ENCODE peak calls at places on chromosomes 11 and 22, in eight cellular contexts. J is left ventricle myocardium inferior, P is endothelial cell of umbilical vein, W is fibroblast of lung, Q is SK-N-SH, V is right atrium auricular region, G is stomach, L is A549. N is an unnamed sample. For H3K4me1, the result is how much of the 10 kb centered on the place peaks cover.

GRCh38 chr22:49628351-49629023 is 199.2 kb downstream of the BRD1 start:
- DNase-seq in J (no peak), P (no peak), W (no peak), Q (no peak), V (no peak), G (no peak), L (no peak), N (no peak)

GRCh38 chr11:33135768-33136443 is 25.4 kb downstream of the CSTF3 start:
- DNase-seq in J (no peak), P (no peak), W (no peak), Q (no peak), V (no peak), G (no peak), L (no peak), N (no peak)

GRCh38 chr11:35326266-35326879 is 93.0 kb downstream of the SLC1A2 start:
- DNase-seq in J (no peak), P (no peak), W (no peak), Q (no peak), V (no peak), G (no peak), L (no peak), N (no peak)

GRCh38 chr11:63906585-63906984 is 10.4 kb downstream of the RCOR2 start:
- DNase-seq in J (no peak), P (no peak), W (no peak), Q (peak), V (no peak), G (peak), L (no peak), N (no peak)

GRCh38 chr11:78469905-78470304 is 52.3 kb upstream of the GAB2 start:
- DNase-seq in J (no peak), P (peak), W (no peak), Q (no peak), V (no peak), G (no peak), L (no peak), N (no peak)

GRCh38 chr11:3613998-3614741 is 27.6 kb downstream of the ART5 start:
- DNase-seq in J (no peak), P (no peak), W (no peak), Q (no peak), V (no peak), G (no peak), L (no peak), N (peak)

GRCh38 chr11:62472063-62472884 is 53.4 kb downstream of the SCGB1A1 start:
- DNase-seq in J (no peak), P (no peak), W (peak), Q (peak), V (no peak), G (no peak), L (peak), N (no peak)

GRCh38 chr11:270451-271208 is 7.6 kb upstream of the NLRP6 start:
- DNase-seq in J (no peak), P (no peak), W (no peak), Q (no peak), V (no peak), G (no peak), L (no peak), N (no peak)

GRCh38 chr11:117997436-117998200 is 11.4 kb downstream of the IL10RA start:
- DNase-seq in J (no peak), P (no peak), W (no peak), Q (no peak), V (no peak), G (no peak), L (no peak), N (no peak)

GRCh38 chr11:64751136-64751535 is 7.2 kb upstream of the RASGRP2 start:
- DNase-seq in J (no peak), P (no peak), W (no peak), Q (no peak), V (no peak), G (no peak), L (no peak), N (no peak)

GRCh38 chr11:117832511-117832910 is 8.0 kb upstream of the FXYD2 start:
- DNase-seq in J (no peak), P (no peak), W (no peak), Q (no peak), V (no peak), G (peak), L (no peak), N (no peak)

GRCh38 chr22:46673677-46674236 is 53.6 kb downstream of the GRAMD4 start:
- DNase-seq in J (no peak), P (no peak), W (no peak), Q (no peak), V (no peak), G (no peak), L (no peak), N (no peak)

GRCh38 chr11:45900916-45901617 is 6.0 kb downstream of the FREY1 start:
- DNase-seq in J (no peak), P (no peak), W (no peak), Q (peak), V (no peak), G (no peak), L (no peak), N (no peak)

GRCh38 chr11:1873048-1873812 is 18.5 kb downstream of the PRR33 start:
- DNase-seq in J (peak), P (no peak), W (peak), Q (peak), V (no peak), G (no peak), L (peak), N (peak)

GRCh38 chr11:75440960-75441803 is 8.2 kb upstream of the KLHL35 start:
- DNase-seq in J (no peak), P (no peak), W (no peak), Q (no peak), V (no peak), G (no peak), L (no peak), N (no peak)

GRCh38 chr11:132125855-132126841 is 755.7 kb downstream of the NTM start:
- DNase-seq in J (no peak), P (peak), W (peak), Q (peak), V (no peak), G (no peak), L (no peak), N (peak)

GRCh38 chr11:106988151-106988806 is 30.0 kb downstream of the GUCY1A2 start:
- DNase-seq in J (no peak), P (no peak), W (peak), Q (no peak), V (no peak), G (no peak), L (no peak), N (no peak)

GRCh38 chr11:60563553-60564235 is 48.5 kb downstream of the MS4A13 start:
- DNase-seq in J (no peak), P (no peak), W (no peak), Q (no peak), V (no peak), G (no peak), L (peak), N (no peak)

GRCh38 chr22:38176170-38176741 is 5.4 kb downstream of the PLA2G6 start:
- DNase-seq in J (peak), P (peak), W (peak), Q (no peak), V (peak), G (peak), L (no peak), N (peak)

GRCh38 chr11:113401718-113402117 is 14.1 kb downstream of the ANKK1 start:
- DNase-seq in J (peak), P (peak), W (no peak), Q (peak), V (peak), G (peak), L (peak), N (peak)

GRCh38 chr11:111086058-111086457 is 159.5 kb upstream of the POU2AF2 start:
- DNase-seq in J (no peak), P (no peak), W (no peak), Q (no peak), V (no peak), G (no peak), L (no peak), N (no peak)

GRCh38 chr11:105236631-105237030 is 97.1 kb upstream of the CARD18 start:
- DNase-seq in J (no peak), P (no peak), W (peak), Q (no peak), V (no peak), G (no peak), L (no peak), N (no peak)

GRCh38 chr11:62830904-62831519 is 839 bp downstream of the STX5 start:
- DNase-seq in J (no peak), P (no peak), W (no peak), Q (peak), V (no peak), G (no peak), L (no peak), N (no peak)

GRCh38 chr11:82195251-82195650 is 538.4 kb downstream of the FAM181B start:
- DNase-seq in J (no peak), P (no peak), W (no peak), Q (no peak), V (no peak), G (no peak), L (no peak), N (no peak)

GRCh38 chr11:33403344-33403743 is 146.2 kb downstream of the HIPK3 start:
- DNase-seq in J (no peak), P (no peak), W (no peak), Q (no peak), V (no peak), G (no peak), L (no peak), N (no peak)

GRCh38 chr11:7442588-7443215 is 42.6 kb upstream of the OLFML1 start:
- DNase-seq in J (peak), P (peak), W (peak), Q (peak), V (peak), G (peak), L (peak), N (peak)

GRCh38 chr11:1776944-1777715 is 13.4 kb upstream of the CTSD start:
- DNase-seq in J (no peak), P (no peak), W (no peak), Q (no peak), V (no peak), G (no peak), L (no peak), N (no peak)

GRCh38 chr11:116342148-116342547 is 430.6 kb downstream of the BUD13 start:
- DNase-seq in J (no peak), P (no peak), W (no peak), Q (no peak), V (no peak), G (no peak), L (no peak), N (no peak)

GRCh38 chr22:17864398-17865182 is 90.3 kb upstream of the BID start:
- DNase-seq in J (no peak), P (no peak), W (no peak), Q (no peak), V (no peak), G (no peak), L (no peak), N (no peak)

GRCh38 chr11:40328890-40329617 is 1130.4 kb downstream of the LRRC4C start:
- DNase-seq in J (peak), P (peak), W (peak), Q (peak), V (peak), G (peak), L (peak), N (peak)

GRCh38 chr22:44698531-44699421 is 3.2 kb upstream of the PRR5 start:
- DNase-seq in J (no peak), P (no peak), W (peak), Q (no peak), V (peak), G (no peak), L (no peak), N (no peak)

GRCh38 chr11:63613517-63614135 is 607 bp downstream of the PLAAT3 start:
- DNase-seq in J (peak), P (peak), W (no peak), Q (peak), V (peak), G (peak), L (peak), N (peak)

GRCh38 chr11:87459351-87459750 is 421.6 kb downstream of the TMEM135 start:
- DNase-seq in J (no peak), P (no peak), W (no peak), Q (no peak), V (no peak), G (no peak), L (no peak), N (no peak)

GRCh38 chr11:95739108-95739507 is 50.5 kb downstream of the FAM76B start:
- DNase-seq in J (no peak), P (no peak), W (no peak), Q (no peak), V (no peak), G (no peak), L (no peak), N (no peak)

GRCh38 chr11:70804174-70804855 is 406.0 kb downstream of the CTTN start:
- DNase-seq in J (no peak), P (no peak), W (no peak), Q (no peak), V (no peak), G (no peak), L (no peak), N (no peak)

GRCh38 chr11:10288316-10288715 is 5.7 kb downstream of the SBF2 start:
- DNase-seq in J (no peak), P (no peak), W (no peak), Q (no peak), V (no peak), G (no peak), L (no peak), N (no peak)
- TF ChIP-seq CTCF in J (no peak), P (no peak), W (no peak), Q (no peak), V (no peak), G (no peak), L (no peak), N (no peak)

GRCh38 chr11:120186408-120186798 is 24.4 kb upstream of the OAF start:
- DNase-seq in J (no peak), P (no peak), W (no peak), Q (no peak), V (no peak), G (no peak), L (no peak), N (no peak)
- H3K4me1 ChIP-seq in J (half or more), P (under half), W (under half), Q (half or more), V (under half), G (half or more), L (under half), N (under half)

GRCh38 chr22:30304495-30305244 is 15.4 kb upstream of the CASTOR1 start:
- DNase-seq in J (no peak), P (peak), W (peak), Q (no peak), V (no peak), G (peak), L (no peak), N (no peak)

GRCh38 chr22:30305906-30306628 is 16.8 kb upstream of the CASTOR1 start:
- DNase-seq in J (no peak), P (no peak), W (no peak), Q (no peak), V (no peak), G (no peak), L (no peak), N (no peak)

GRCh38 chr22:30305519-30305905 is 16.2 kb upstream of the CASTOR1 start:
- DNase-seq in J (peak), P (peak), W (no peak), Q (no peak), V (peak), G (peak), L (no peak), N (peak)

GRCh38 chr22:30301995-30302809 is 12.9 kb upstream of the CASTOR1 start:
- DNase-seq in J (peak), P (no peak), W (peak), Q (no peak), V (no peak), G (peak), L (no peak), N (no peak)

DNA sequence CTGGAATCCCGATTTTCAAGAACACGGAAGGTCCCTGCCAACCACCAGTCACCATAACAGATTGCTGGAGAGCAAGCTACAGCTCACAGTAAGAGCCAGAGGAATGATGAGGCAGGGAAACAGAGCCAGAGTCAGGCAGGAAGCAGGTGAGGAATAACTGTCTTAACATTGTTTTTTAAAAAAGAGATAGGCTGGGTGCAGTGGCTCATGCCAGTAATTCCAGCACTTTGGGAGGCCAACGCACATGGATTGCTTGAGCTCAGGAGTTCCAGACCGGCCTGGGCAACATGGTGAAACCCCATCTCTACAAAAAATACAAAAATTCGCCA is 13.5 kb upstream of the CASTOR1 start:
- DNase-seq in J (no peak), P (no peak), W (peak), Q (no peak), V (no peak), G (no peak), L (no peak), N (no peak)
- H3K27ac ChIP-seq in J (peak), P (peak), W (peak), Q (no peak), V (peak), G (peak), L (no peak), N (peak)

DNA sequence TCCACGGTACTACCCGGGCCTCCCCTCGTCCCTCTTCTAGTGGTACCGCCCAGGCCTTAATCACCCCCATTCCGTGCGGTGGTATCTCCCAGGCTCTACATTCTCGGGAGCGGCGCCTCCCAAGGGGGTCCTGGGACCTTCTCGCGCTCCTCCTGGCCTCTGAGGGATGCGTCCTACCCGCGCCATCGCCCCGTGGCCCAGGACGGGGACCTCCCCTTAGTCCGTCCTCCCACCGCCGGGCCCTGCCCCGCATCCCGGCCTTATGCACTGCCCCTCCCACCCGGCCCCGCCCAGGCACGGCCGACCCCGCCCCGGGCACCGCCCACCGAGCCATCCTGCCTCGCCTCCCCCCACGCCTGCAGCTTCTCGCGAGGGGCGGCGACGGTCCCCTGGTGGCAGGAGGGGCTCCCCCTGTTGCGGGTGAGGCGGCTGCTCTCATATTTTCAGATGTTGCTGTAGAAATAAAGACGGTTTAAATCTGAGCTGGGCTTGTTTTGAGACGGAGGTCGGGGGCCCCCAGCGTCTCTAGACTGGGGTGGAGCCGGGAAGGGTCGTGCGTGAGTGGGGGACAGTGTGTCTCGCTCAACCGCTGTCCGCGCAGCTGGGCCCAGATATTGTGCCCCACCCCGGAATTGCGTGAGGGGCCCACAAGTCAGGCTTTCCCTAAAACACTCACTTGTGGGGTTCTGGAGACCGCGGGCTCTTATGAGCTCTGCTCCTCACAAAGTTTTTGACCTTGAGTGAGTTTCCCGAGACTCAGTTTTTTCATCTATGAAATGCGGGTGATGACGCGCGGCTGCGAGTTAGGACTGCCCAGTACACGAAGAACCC is 845 bp upstream of the RAB1B start:
- DNase-seq in J (peak), P (peak), W (peak), Q (peak), V (peak), G (peak), L (peak), N (peak)
- TF ChIP-seq CTCF in J (peak), P (peak), W (no peak), Q (no peak), V (no peak), G (no peak), L (no peak), N (peak)

N was measured in gastrocnemius medialis.